ENCODE peak calls at places on chromosomes 4 and X, in six cellular contexts. H is OCI-LY7, N is AG04450, I is breast epithelium, R is thoracic aorta, O is psoas muscle. P is an unnamed sample. For H3K9me3, the result is how much of the 10 kb centered on the place peaks cover.

GRCh38 chrX:7065473-7065872 is 82.0 kb upstream of the STS start:
- DNase-seq in H (no peak), N (no peak), I (no peak), R (no peak), O (no peak), P (no peak)

GRCh38 chr4:555566-556275 is 20.4 kb downstream of the TMEM271 start:
- DNase-seq in H (no peak), N (no peak), I (no peak), R (no peak), O (no peak), P (no peak)

GRCh38 chr4:84639143-84639542 is 56.2 kb downstream of the CDS1 start:
- DNase-seq in H (no peak), N (no peak), I (no peak), R (no peak), O (no peak), P (no peak)

GRCh38 chr4:116400480-116400879 is 684.9 kb downstream of the TRAM1L1 start:
- DNase-seq in H (no peak), N (no peak), I (no peak), R (no peak), O (no peak), P (no peak)

GRCh38 chrX:130224810-130225209 is 43.9 kb downstream of the ZNF280C start:
- DNase-seq in H (no peak), N (no peak), I (no peak), R (no peak), O (no peak), P (no peak)

GRCh38 chr4:20248155-20248558 is 3.5 kb upstream of the SLIT2 start:
- DNase-seq in H (peak), N (peak), I (no peak), R (no peak), O (no peak), P (no peak)

GRCh38 chr4:42904986-42905385 is 12.5 kb downstream of the GRXCR1 start:
- DNase-seq in H (no peak), N (no peak), I (no peak), R (no peak), O (no peak), P (peak)

GRCh38 chr4:83558693-83559092 is 22.8 kb downstream of the GPAT3 start:
- DNase-seq in H (no peak), N (no peak), I (no peak), R (no peak), O (no peak), P (no peak)

GRCh38 chr4:6986067-6986780 is 56.9 kb upstream of the TADA2B start:
- DNase-seq in H (no peak), N (peak), I (no peak), R (no peak), O (no peak), P (peak)

GRCh38 chrX:56793533-56794320 is 64.7 kb downstream of the NBDY start:
- DNase-seq in H (no peak), N (no peak), I (no peak), R (no peak), O (no peak), P (no peak)

GRCh38 chrX:84123585-84123984 is 64.4 kb downstream of the RPS6KA6 start:
- DNase-seq in H (no peak), N (no peak), I (no peak), R (no peak), O (no peak), P (no peak)

DNA sequence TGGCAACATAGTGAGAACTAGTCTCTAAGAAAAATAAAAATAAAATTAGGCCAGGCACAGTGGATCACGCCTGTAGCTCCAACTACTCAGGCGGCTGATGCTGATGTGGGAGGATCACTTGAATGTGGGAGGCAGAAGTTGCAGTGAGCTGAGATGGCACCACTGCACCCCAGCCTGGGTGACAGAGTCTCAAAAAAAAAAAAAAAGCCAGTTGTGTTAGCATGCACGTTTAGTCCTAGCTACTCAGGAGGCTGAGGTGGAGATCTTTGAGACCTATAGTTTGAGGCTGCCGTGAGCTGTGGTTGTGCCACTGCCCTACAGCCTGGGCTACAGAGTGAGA is 2.5 kb downstream of the DCK start:
- DNase-seq in H (peak), N (no peak), I (no peak), R (no peak), O (no peak), P (no peak)
- H3K4me3 ChIP-seq in H (peak), N (no peak), I (no peak), R (no peak), O (no peak), P (no peak)

GRCh38 chrX:2343413-2343812 is 157.4 kb downstream of the DHRSX start:
- DNase-seq in H (no peak), N (no peak), I (no peak), R (no peak), O (no peak), P (no peak)

GRCh38 chrX:2342281-2342688 is 158.5 kb downstream of the DHRSX start:
- DNase-seq in H (no peak), N (no peak), I (no peak), R (no peak), O (peak), P (no peak)

GRCh38 chrX:2346158-2346557 is 154.6 kb downstream of the DHRSX start:
- DNase-seq in H (no peak), N (no peak), I (no peak), R (no peak), O (no peak), P (no peak)

GRCh38 chrX:2345562-2345961 is 155.2 kb downstream of the DHRSX start:
- DNase-seq in H (no peak), N (no peak), I (no peak), R (no peak), O (no peak), P (no peak)

DNA sequence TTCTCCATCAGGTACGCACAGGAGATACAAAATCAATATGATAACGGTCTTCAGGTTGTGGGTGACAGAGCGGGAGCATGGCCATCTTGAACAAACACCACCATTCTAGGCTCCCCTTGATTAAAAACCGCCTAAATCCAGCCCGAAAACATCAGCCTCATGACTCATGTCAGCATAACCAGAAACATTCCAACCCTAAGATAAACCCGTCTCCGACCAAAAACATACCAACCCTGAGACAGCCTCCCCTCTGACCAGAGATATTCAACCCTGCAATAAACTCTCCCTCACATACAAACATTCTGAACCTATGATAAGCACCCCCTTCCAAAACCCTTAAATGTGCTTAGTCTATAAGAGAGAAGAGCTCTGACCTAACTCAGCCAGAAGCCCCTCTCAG is 157.9 kb downstream of the DHRSX start:
- DNase-seq in H (no peak), N (peak), I (no peak), R (no peak), O (no peak), P (no peak)
- H3K9me3 ChIP-seq in H (under half), N (under half), I (under half), R (under half), O (under half), P (under half)

DNA sequence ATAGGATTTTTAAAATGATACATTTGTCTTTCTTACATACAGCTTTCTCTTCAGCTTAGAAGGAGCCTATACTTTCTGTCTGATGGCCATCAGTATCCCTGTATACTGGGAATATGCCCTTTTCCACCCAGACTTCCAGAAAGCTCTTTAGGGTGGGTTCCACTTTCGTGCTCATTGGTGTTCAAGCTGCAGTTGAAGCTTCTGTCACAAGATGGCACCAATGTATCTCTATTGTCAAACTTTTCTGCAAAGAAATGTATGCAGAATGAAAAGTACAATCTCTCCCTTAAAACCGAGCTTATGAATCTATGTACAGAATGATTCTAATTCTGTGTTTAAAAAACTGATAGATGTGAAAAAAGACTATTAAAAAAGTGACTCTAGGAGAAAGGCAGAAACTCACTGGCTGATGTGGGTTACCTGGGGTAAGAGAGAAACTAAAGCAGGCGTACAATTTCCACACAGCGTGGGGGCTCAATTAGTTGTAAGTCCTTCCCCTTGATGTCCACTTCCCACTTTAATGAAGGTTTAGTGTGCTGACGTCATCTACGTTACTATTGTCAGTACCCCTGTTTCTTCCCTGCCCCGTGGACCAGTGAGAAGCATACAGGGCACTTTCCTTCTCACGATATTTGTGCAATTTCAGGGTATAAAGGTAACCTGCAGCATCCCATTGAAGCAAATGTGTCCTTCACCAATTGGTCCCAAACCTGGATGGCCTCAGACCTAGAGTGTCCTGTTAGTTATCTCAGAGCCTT is 57.3 kb upstream of the TCEAL2 start:
- DNase-seq in H (peak), N (no peak), I (no peak), R (no peak), O (no peak), P (no peak)
- TF ChIP-seq CTCF in H (peak), N (peak), I (no peak), R (peak), O (peak), P (peak)

GRCh38 chr4:39527296-39528055 is at the start of gene UGDH:
- DNase-seq in H (peak), N (peak), I (peak), R (peak), O (peak), P (peak)
- H3K4me3 ChIP-seq in H (peak), N (peak), I (peak), R (peak), O (peak), P (peak)

GRCh38 chrX:117094149-117094548 is 631.4 kb upstream of the CT83 start:
- DNase-seq in H (no peak), N (no peak), I (no peak), R (no peak), O (no peak), P (no peak)
- H3K9me3 ChIP-seq in H (under half), N (under half), I (under half), R (under half), O (under half), P (under half)

GRCh38 chr4:121519236-121519838 is 138.5 kb upstream of the QRFPR start:
- DNase-seq in H (no peak), N (no peak), I (no peak), R (no peak), O (no peak), P (no peak)

GRCh38 chr4:121510260-121510942 is 129.6 kb upstream of the QRFPR start:
- DNase-seq in H (no peak), N (no peak), I (no peak), R (no peak), O (no peak), P (no peak)

GRCh38 chr4:121514443-121514842 is 133.6 kb upstream of the QRFPR start:
- DNase-seq in H (no peak), N (no peak), I (no peak), R (no peak), O (no peak), P (no peak)
- TF ChIP-seq CTCF in H (peak), N (no peak), I (no peak), R (no peak), O (no peak), P (no peak)

P was measured in thyroid gland.